ENCODE peak calls at places on chromosomes 5 and 9, in eight cellular contexts. J is PC-9, D is endodermal cell, X is astrocyte, Y is IMR-90, W is A549, Q is psoas muscle, E is GM23338. O is an unnamed sample. For H3K4me1, the result is how much of the 10 kb centered on the place peaks cover.

GRCh38 chr9:127974769-127975261 is 6.0 kb downstream of the EEIG1 start:
- DNase-seq in E (no peak), X (no peak), W (no peak), D (peak), Q (peak), J (no peak), Y (no peak), O (no peak)

GRCh38 chr5:72210913-72211670 is 103.8 kb downstream of the MAP1B start:
- DNase-seq in X (peak), Q (peak), J (peak), Y (peak), D (no peak), W (peak), E (no peak), O (peak)

GRCh38 chr5:159877894-159878448 is 38.3 kb upstream of the ADRA1B start:
- DNase-seq in W (no peak), D (peak), Q (peak), X (no peak), E (no peak), Y (no peak), J (no peak), O (no peak)

GRCh38 chr9:128385493-128386205 is 14.5 kb downstream of the URM1 start:
- DNase-seq in Q (no peak), D (peak), Y (no peak), W (no peak), E (peak), X (no peak), J (no peak), O (no peak)

GRCh38 chr9:88433583-88434240 is 45.5 kb downstream of the SPIN1 start:
- DNase-seq in J (no peak), D (no peak), Q (no peak), Y (peak), W (no peak), E (no peak), X (peak), O (no peak)

GRCh38 chr5:176365663-176366574 is 632 bp downstream of the ARL10 start:
- DNase-seq in Y (peak), Q (peak), X (peak), W (no peak), J (no peak), D (peak), E (peak), O (peak)

GRCh38 chr9:114487607-114488300 is 17.5 kb downstream of the WHRN start:
- DNase-seq in D (peak), J (peak), Q (no peak), X (peak), W (peak), E (peak), Y (peak), O (no peak)

GRCh38 chr5:136802382-136802781 is 437.0 kb upstream of the TRPC7 start:
- DNase-seq in J (no peak), Q (no peak), X (no peak), Y (peak), E (peak), W (peak), D (peak), O (no peak)

GRCh38 chr5:172350212-172351181 is 66.9 kb upstream of the UBTD2 start:
- DNase-seq in D (no peak), Q (no peak), W (no peak), X (no peak), E (no peak), Y (no peak), J (no peak), O (no peak)

GRCh38 chr5:180118391-180118791 is 46.8 kb upstream of the RNF130 start:
- DNase-seq in J (no peak), W (no peak), D (peak), Y (no peak), E (no peak), Q (no peak), X (no peak), O (no peak)

GRCh38 chr5:180116077-180116375 is 44.5 kb upstream of the RNF130 start:
- DNase-seq in W (no peak), D (no peak), J (peak), Y (no peak), X (no peak), E (no peak), Q (no peak), O (no peak)

GRCh38 chr5:180117378-180117725 is 45.8 kb upstream of the RNF130 start:
- DNase-seq in J (no peak), D (no peak), Q (no peak), Y (no peak), W (no peak), E (no peak), X (no peak), O (no peak)

GRCh38 chr5:180115326-180116076 is 43.9 kb upstream of the RNF130 start:
- DNase-seq in W (no peak), E (no peak), Q (no peak), Y (no peak), J (peak), D (no peak), X (no peak), O (no peak)

GRCh38 chr5:180116441-180117377 is 45.1 kb upstream of the RNF130 start:
- DNase-seq in E (no peak), Q (no peak), D (peak), X (no peak), Y (no peak), J (peak), W (peak), O (no peak)
- TF ChIP-seq CTCF in E (peak), Q (no peak), D (peak), X (no peak), Y (no peak), J (peak), W (peak), O (peak)

GRCh38 chr5:2902742-2903297 is 151.3 kb upstream of the IRX2 start:
- DNase-seq in W (no peak), D (peak), X (no peak), Y (no peak), Q (no peak), E (no peak), J (no peak), O (no peak)
- H3K27ac ChIP-seq in W (no peak), D (no peak), X (no peak), Y (no peak), Q (no peak), E (no peak), J (no peak), O (no peak)

DNA sequence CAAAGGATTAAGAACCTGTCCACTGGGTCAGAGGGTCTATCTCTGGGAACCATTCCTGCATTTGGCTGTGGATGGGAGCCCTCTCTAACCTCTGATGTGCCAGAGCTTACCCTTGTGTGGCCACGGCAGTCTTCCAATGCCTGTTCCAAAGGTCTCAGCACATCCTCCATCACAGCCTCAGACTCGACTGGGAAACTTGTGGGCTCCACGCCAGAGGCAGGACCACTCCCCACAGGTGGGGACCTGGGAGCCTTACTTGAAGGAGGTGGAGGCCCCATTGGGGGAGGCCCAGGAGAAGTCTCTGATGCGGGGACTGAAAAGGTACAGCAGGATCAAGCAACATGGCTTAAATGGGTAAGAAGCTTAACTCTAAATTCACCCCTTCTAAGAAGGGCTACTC is 4.4 kb downstream of the EIF4EBP3 start:
- DNase-seq in X (no peak), D (peak), Y (no peak), Q (no peak), E (no peak), W (no peak), J (no peak), O (no peak)
- H3K4me1 ChIP-seq in X (under half), D (under half), Y (under half), Q (half or more), E (under half), W (under half), J (under half), O (under half)

DNA sequence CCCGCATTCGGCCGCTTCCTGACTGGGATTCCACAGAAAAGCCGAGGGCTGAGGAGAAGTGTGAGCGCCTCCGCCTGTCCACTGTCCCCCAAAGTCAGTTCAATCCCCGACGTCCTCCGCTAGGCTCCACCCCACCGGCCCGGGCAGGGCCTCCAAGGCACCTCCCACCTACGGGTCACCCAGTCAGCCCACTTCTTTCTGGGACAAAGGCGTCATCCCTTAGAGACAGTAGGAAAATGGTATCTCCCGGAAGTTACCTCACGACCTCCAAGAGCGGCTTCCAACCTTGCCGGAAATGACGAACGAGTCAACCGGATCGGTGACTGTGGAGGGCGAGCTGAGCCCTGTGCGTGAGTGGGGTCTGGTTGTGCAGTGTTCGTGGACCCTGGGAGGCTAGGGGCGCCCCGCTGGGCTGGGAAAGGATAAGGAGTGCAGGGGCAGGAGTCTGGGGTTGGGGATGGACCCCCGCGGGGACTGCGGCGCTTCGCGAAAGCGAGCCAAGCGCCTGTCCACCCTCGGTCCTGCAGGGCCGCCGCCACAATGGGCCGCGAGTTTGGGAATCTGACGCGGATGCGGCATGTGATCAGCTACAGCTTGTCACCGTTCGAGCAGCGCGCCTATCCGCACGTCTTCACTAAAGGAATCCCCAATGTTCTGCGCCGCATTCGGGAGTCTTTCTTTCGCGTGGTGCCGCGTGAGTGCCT is at the start of the genes GDF9 and UQCRQ:
- DNase-seq in W (peak), X (peak), Y (peak), D (peak), E (peak), Q (peak), J (peak), O (peak)
- TF ChIP-seq CTCF in W (peak), X (peak), Y (peak), D (no peak), E (peak), Q (peak), J (peak), O (peak)

GRCh38 chr5:31640024-31640423 is 1.1 kb downstream of the PDZD2 start:
- DNase-seq in J (no peak), X (no peak), E (peak), Y (no peak), W (no peak), D (peak), Q (no peak), O (no peak)
- H3K27ac ChIP-seq in J (no peak), X (no peak), E (no peak), Y (no peak), W (no peak), D (no peak), Q (no peak), O (no peak)

GRCh38 chr5:139151902-139152301 is 46.3 kb downstream of the SIL1 start:
- DNase-seq in W (no peak), D (peak), Q (no peak), Y (no peak), E (peak), J (no peak), X (no peak), O (no peak)
- H3K4me1 ChIP-seq in W (under half), D (under half), Q (under half), Y (under half), E (under half), J (under half), X (under half), O (under half)

DNA sequence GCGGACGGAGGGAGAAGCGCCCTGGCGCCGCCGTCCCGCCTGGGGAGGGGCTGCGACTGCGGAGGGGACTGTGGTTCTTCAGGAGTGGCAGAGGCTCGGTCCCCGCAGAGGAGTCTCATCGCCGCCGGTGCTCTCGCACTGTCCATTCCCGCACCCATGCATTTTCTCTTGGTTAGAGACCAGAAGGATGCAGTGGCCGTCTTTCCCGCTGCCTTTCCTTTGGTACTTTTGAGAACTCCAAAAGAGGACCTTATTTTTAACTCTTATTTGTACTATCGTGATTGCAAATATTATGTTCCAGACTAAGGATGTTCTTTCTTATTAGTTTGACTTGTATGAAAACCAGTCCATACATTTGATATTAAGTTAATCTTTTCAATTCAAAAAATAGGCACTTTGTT is 611 bp downstream of the ZFYVE16 start:
- DNase-seq in W (peak), D (peak), X (peak), Y (peak), Q (peak), J (peak), E (no peak), O (no peak)
- TF ChIP-seq CTCF in W (no peak), D (no peak), X (no peak), Y (no peak), Q (no peak), J (peak), E (no peak), O (no peak)

DNA sequence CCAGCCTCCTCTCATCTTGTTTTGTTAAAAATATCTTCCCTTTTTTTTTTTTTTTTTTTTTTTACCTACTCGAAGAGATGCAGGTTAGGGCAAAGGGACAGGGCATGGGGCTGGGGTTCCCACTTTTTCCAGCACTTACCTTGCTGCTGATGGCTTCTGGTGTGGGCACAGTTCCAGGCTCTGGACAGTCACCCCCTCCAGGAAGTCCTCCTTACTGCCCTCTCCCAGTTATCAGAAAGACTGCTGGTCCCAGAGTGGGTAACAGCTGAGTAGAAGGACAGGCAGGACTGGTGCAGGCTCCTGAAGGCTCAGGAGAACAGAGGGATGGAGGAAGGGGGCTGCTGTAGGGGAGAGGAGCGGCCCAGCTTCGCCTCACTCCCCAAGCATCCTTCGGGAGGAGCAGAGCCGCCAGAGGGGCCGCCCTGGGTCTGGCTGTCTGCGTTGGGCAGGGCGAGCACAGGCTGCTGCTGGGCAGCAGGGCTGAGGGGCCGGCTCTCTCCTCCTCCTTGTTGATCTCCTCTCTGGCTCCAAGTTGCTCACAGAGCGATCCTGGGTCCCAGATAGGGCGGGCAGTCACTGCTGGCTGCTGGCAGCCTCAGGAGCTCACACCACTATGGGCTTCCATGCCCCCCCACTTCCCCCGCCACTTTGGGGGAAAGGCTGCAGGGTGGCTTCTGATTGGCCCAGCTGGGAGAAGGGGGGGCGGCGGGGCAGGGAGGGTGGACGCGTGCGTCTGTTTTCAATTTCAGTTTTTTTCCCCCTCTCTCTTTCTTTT is at the start of gene PDGFRB:
- DNase-seq in E (peak), Q (peak), Y (peak), D (peak), W (no peak), X (peak), J (peak), O (no peak)
- H3K27ac ChIP-seq in E (peak), Q (peak), Y (peak), D (peak), W (no peak), X (peak), J (no peak), O (no peak)

DNA sequence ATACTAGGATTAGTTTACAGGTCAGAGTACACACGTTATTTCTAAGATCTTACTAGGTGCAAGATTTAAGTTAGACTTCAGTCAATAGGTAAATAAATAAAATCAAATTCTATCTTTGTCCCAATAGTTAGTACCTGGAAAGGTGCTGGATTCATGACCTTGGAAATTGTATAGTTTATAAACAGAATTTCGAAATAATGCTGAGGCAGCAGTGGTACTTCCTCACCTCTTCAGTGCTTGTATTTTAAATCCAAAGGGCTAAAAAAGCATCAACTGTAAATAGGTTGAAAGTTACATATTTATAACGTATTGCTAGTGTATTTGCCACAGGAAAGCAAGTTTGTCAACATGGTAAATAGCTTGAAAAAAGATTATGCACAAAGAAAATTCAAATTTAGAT is 46.6 kb downstream of the NR3C1 start:
- DNase-seq in Q (no peak), W (no peak), Y (no peak), J (no peak), D (no peak), E (no peak), X (no peak), O (no peak)
- H3K4me1 ChIP-seq in Q (half or more), W (half or more), Y (under half), J (under half), D (under half), E (under half), X (under half), O (under half)

O was measured in foreskin keratinocyte.